ENCODE peak calls at places on chromosomes 6 and 20, in eight cellular contexts. One of them, this sample, is unnamed.

GRCh38 chr6:12401200-12401599 is 111.0 kb downstream of the EDN1 start:
- DNase-seq in endodermal cell: no peak
- DNase-seq in colonic mucosa: no peak
- DNase-seq in fibroblast of lung: no peak
- DNase-seq in thoracic aorta: no peak
- DNase-seq in sigmoid colon: no peak
- DNase-seq in BJ: no peak
- DNase-seq in endothelial cell: no peak
- DNase-seq in this sample: no peak

GRCh38 chr20:21505161-21505809 is 8.6 kb downstream of the NKX2-2 start:
- DNase-seq in BJ: no peak
- DNase-seq in sigmoid colon: no peak
- DNase-seq in thoracic aorta: peak
- DNase-seq in fibroblast of lung: no peak
- DNase-seq in endodermal cell: peak
- DNase-seq in colonic mucosa: peak
- DNase-seq in endothelial cell: peak
- DNase-seq in this sample: no peak

GRCh38 chr6:5645275-5645674 is 361.4 kb downstream of the NRN1 start:
- DNase-seq in BJ: no peak
- DNase-seq in sigmoid colon: no peak
- DNase-seq in thoracic aorta: no peak
- DNase-seq in fibroblast of lung: no peak
- DNase-seq in endothelial cell: no peak
- DNase-seq in endodermal cell: no peak
- DNase-seq in colonic mucosa: no peak
- DNase-seq in this sample: no peak

GRCh38 chr6:119110601-119111548 is 32.4 kb upstream of the FAM184A start:
- DNase-seq in endodermal cell: peak
- DNase-seq in thoracic aorta: no peak
- DNase-seq in BJ: no peak
- DNase-seq in endothelial cell: peak
- DNase-seq in sigmoid colon: no peak
- DNase-seq in colonic mucosa: peak
- DNase-seq in fibroblast of lung: peak
- DNase-seq in this sample: no peak

GRCh38 chr20:62356143-62356947 is 10.8 kb downstream of the LAMA5 start:
- DNase-seq in BJ: no peak
- DNase-seq in thoracic aorta: no peak
- DNase-seq in endodermal cell: peak
- DNase-seq in colonic mucosa: no peak
- DNase-seq in sigmoid colon: peak
- DNase-seq in fibroblast of lung: no peak
- DNase-seq in endothelial cell: no peak
- DNase-seq in this sample: no peak

GRCh38 chr6:16398587-16398986 is 160.2 kb downstream of the GMPR start:
- DNase-seq in BJ: peak
- DNase-seq in colonic mucosa: no peak
- DNase-seq in sigmoid colon: no peak
- DNase-seq in endodermal cell: no peak
- DNase-seq in thoracic aorta: no peak
- DNase-seq in fibroblast of lung: peak
- DNase-seq in endothelial cell: no peak
- DNase-seq in this sample: peak

GRCh38 chr6:13355043-13355945 is 27.0 kb upstream of the TBC1D7 start:
- DNase-seq in thoracic aorta: no peak
- DNase-seq in BJ: peak
- DNase-seq in sigmoid colon: no peak
- DNase-seq in endodermal cell: no peak
- DNase-seq in endothelial cell: no peak
- DNase-seq in fibroblast of lung: peak
- DNase-seq in colonic mucosa: no peak
- DNase-seq in this sample: peak

GRCh38 chr6:51949451-51949850 is 138.0 kb downstream of the PKHD1 start:
- DNase-seq in sigmoid colon: no peak
- DNase-seq in endodermal cell: no peak
- DNase-seq in BJ: no peak
- DNase-seq in thoracic aorta: no peak
- DNase-seq in fibroblast of lung: no peak
- DNase-seq in endothelial cell: no peak
- DNase-seq in colonic mucosa: no peak
- DNase-seq in this sample: no peak

GRCh38 chr20:35006531-35006971 is 50.9 kb downstream of the MYH7B start:
- DNase-seq in thoracic aorta: no peak
- DNase-seq in endothelial cell: no peak
- DNase-seq in BJ: no peak
- DNase-seq in endodermal cell: no peak
- DNase-seq in colonic mucosa: no peak
- DNase-seq in sigmoid colon: peak
- DNase-seq in fibroblast of lung: no peak
- DNase-seq in this sample: no peak

GRCh38 chr6:89264296-89264695 is 47.1 kb upstream of the GABRR1 start:
- DNase-seq in endothelial cell: no peak
- DNase-seq in BJ: no peak
- DNase-seq in sigmoid colon: no peak
- DNase-seq in thoracic aorta: no peak
- DNase-seq in colonic mucosa: no peak
- DNase-seq in fibroblast of lung: no peak
- DNase-seq in endodermal cell: no peak
- DNase-seq in this sample: no peak

GRCh38 chr6:25485820-25486559 is 166.0 kb upstream of the SCGN start:
- DNase-seq in thoracic aorta: no peak
- DNase-seq in colonic mucosa: no peak
- DNase-seq in BJ: no peak
- DNase-seq in endodermal cell: no peak
- DNase-seq in sigmoid colon: peak
- DNase-seq in fibroblast of lung: no peak
- DNase-seq in endothelial cell: no peak
- DNase-seq in this sample: no peak

GRCh38 chr6:53795702-53796450 is 1.1 kb downstream of the LRRC1 start:
- DNase-seq in endodermal cell: peak
- DNase-seq in colonic mucosa: peak
- DNase-seq in endothelial cell: peak
- DNase-seq in thoracic aorta: no peak
- DNase-seq in sigmoid colon: peak
- DNase-seq in fibroblast of lung: peak
- DNase-seq in BJ: no peak
- DNase-seq in this sample: no peak

GRCh38 chr6:51902261-51902764 is 185.1 kb downstream of the PKHD1 start:
- DNase-seq in sigmoid colon: no peak
- DNase-seq in fibroblast of lung: no peak
- DNase-seq in endodermal cell: no peak
- DNase-seq in endothelial cell: no peak
- DNase-seq in thoracic aorta: no peak
- DNase-seq in BJ: no peak
- DNase-seq in colonic mucosa: no peak
- DNase-seq in this sample: no peak

GRCh38 chr20:23318347-23318746 is 32.2 kb upstream of the NXT1 start:
- DNase-seq in colonic mucosa: no peak
- DNase-seq in sigmoid colon: peak
- DNase-seq in fibroblast of lung: no peak
- DNase-seq in endothelial cell: no peak
- DNase-seq in BJ: no peak
- DNase-seq in thoracic aorta: no peak
- DNase-seq in endodermal cell: no peak
- DNase-seq in this sample: no peak

GRCh38 chr6:100171533-100172321 is 177.7 kb upstream of the MCHR2 start:
- DNase-seq in colonic mucosa: no peak
- DNase-seq in BJ: no peak
- DNase-seq in endothelial cell: no peak
- DNase-seq in endodermal cell: no peak
- DNase-seq in fibroblast of lung: peak
- DNase-seq in thoracic aorta: no peak
- DNase-seq in sigmoid colon: no peak
- DNase-seq in this sample: peak

GRCh38 chr6:44122821-44123220 is 4.4 kb downstream of the MRPL14 start:
- DNase-seq in sigmoid colon: no peak
- DNase-seq in endothelial cell: no peak
- DNase-seq in thoracic aorta: no peak
- DNase-seq in BJ: no peak
- DNase-seq in fibroblast of lung: peak
- DNase-seq in colonic mucosa: no peak
- DNase-seq in endodermal cell: no peak
- DNase-seq in this sample: no peak

GRCh38 chr20:1469925-1470571 is 3.4 kb upstream of the NSFL1C start:
- DNase-seq in sigmoid colon: peak
- DNase-seq in endothelial cell: peak
- DNase-seq in BJ: peak
- DNase-seq in thoracic aorta: peak
- DNase-seq in colonic mucosa: peak
- DNase-seq in fibroblast of lung: peak
- DNase-seq in endodermal cell: peak
- DNase-seq in this sample: peak

GRCh38 chr6:89438248-89438647 is 5.3 kb downstream of the ANKRD6 start:
- DNase-seq in thoracic aorta: no peak
- DNase-seq in fibroblast of lung: no peak
- DNase-seq in sigmoid colon: no peak
- DNase-seq in colonic mucosa: no peak
- DNase-seq in endodermal cell: no peak
- DNase-seq in endothelial cell: no peak
- DNase-seq in BJ: no peak
- DNase-seq in this sample: no peak

GRCh38 chr6:44563397-44563796 is 175.9 kb downstream of the CDC5L start:
- DNase-seq in sigmoid colon: no peak
- DNase-seq in BJ: no peak
- DNase-seq in endodermal cell: no peak
- DNase-seq in fibroblast of lung: peak
- DNase-seq in colonic mucosa: no peak
- DNase-seq in thoracic aorta: no peak
- DNase-seq in endothelial cell: no peak
- DNase-seq in this sample: no peak

GRCh38 chr20:1301031-1301529 is 27.9 kb downstream of the SDCBP2 start:
- DNase-seq in colonic mucosa: no peak
- DNase-seq in endothelial cell: no peak
- DNase-seq in sigmoid colon: peak
- DNase-seq in thoracic aorta: no peak
- DNase-seq in fibroblast of lung: peak
- DNase-seq in endodermal cell: peak
- DNase-seq in BJ: no peak
- DNase-seq in this sample: no peak

GRCh38 chr6:6998194-6998569 is 109.6 kb upstream of the RREB1 start:
- DNase-seq in thoracic aorta: no peak
- DNase-seq in endodermal cell: peak
- DNase-seq in colonic mucosa: no peak
- DNase-seq in fibroblast of lung: no peak
- DNase-seq in BJ: no peak
- DNase-seq in sigmoid colon: no peak
- DNase-seq in endothelial cell: no peak
- DNase-seq in this sample: no peak

GRCh38 chr20:35772563-35773058 is 796 bp downstream of the PHF20 start:
- DNase-seq in colonic mucosa: no peak
- DNase-seq in thoracic aorta: no peak
- DNase-seq in BJ: no peak
- DNase-seq in sigmoid colon: no peak
- DNase-seq in endothelial cell: no peak
- DNase-seq in fibroblast of lung: no peak
- DNase-seq in endodermal cell: no peak
- DNase-seq in this sample: no peak

GRCh38 chr6:63066053-63066704 is 145.1 kb upstream of the FKBP1C start:
- DNase-seq in fibroblast of lung: no peak
- DNase-seq in colonic mucosa: no peak
- DNase-seq in thoracic aorta: no peak
- DNase-seq in sigmoid colon: no peak
- DNase-seq in BJ: no peak
- DNase-seq in endothelial cell: no peak
- DNase-seq in endodermal cell: peak
- DNase-seq in this sample: no peak
- TF ChIP-seq CTCF in fibroblast of lung: no peak
- TF ChIP-seq CTCF in colonic mucosa: no peak
- TF ChIP-seq CTCF in thoracic aorta: no peak
- TF ChIP-seq CTCF in sigmoid colon: no peak
- TF ChIP-seq CTCF in BJ: no peak
- TF ChIP-seq CTCF in endothelial cell: no peak
- TF ChIP-seq CTCF in endodermal cell: peak
- TF ChIP-seq CTCF in this sample: no peak

DNA sequence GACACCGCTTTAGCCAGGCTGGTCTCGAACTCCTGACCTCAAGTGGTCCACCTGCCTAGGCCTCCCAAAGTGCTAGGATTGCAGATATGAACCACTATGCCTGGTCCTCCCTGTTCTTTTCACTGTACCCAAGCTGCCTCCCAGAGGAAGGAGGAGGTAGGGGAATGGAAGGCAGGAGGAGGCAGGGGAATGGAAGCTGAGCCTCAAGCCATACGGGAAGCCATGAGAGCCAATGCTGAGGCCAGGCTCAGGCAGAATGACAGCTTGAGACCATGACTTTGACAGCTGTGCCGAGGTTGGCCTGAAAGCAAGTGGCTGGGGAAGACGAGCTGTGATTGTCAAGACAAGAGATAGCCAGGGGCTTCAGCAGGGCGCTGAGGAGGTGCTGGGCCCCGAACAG is 13.6 kb upstream of the ZNF335 start:
- DNase-seq in endodermal cell: peak
- DNase-seq in colonic mucosa: no peak
- DNase-seq in BJ: no peak
- DNase-seq in thoracic aorta: no peak
- DNase-seq in sigmoid colon: peak
- DNase-seq in fibroblast of lung: no peak
- DNase-seq in endothelial cell: no peak
- DNase-seq in this sample: no peak
- TF ChIP-seq CTCF in endodermal cell: no peak
- TF ChIP-seq CTCF in colonic mucosa: no peak
- TF ChIP-seq CTCF in BJ: no peak
- TF ChIP-seq CTCF in thoracic aorta: no peak
- TF ChIP-seq CTCF in sigmoid colon: no peak
- TF ChIP-seq CTCF in fibroblast of lung: no peak
- TF ChIP-seq CTCF in endothelial cell: no peak
- TF ChIP-seq CTCF in this sample: peak

DNA sequence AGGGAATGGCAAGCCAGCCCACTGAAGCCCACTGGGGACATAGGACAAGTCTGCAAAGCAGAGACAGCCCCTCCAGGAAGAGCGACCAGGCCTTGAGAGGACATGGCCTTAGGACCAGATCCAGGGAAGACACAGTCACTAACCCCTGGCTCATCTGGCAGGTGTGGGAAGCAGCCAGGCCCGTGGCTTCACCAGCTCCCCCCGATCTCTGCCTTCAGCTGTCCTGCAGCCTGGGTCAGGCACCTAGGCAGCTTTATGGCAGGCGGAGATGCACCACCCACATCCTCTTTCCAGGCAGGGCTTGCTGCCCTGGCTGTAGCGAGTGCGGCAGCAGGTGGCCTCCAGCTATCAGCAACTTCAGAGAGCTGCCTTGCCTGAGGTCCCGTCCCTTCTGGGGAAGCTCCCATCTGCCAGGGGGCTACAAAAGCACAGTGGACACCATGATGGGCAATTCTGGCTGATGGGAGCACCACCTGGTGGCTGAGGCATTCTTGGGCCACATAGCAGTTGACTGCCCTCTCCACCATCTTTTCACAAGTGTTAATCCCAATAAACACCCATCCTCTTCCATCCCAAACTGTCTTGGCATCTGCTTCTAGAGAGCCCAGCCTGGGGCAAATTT is 85.8 kb downstream of the DZANK1 start:
- DNase-seq in endodermal cell: peak
- DNase-seq in BJ: no peak
- DNase-seq in thoracic aorta: no peak
- DNase-seq in endothelial cell: no peak
- DNase-seq in colonic mucosa: no peak
- DNase-seq in sigmoid colon: no peak
- DNase-seq in fibroblast of lung: no peak
- DNase-seq in this sample: no peak
- TF ChIP-seq CTCF in endodermal cell: peak
- TF ChIP-seq CTCF in BJ: no peak
- TF ChIP-seq CTCF in thoracic aorta: no peak
- TF ChIP-seq CTCF in endothelial cell: no peak
- TF ChIP-seq CTCF in colonic mucosa: no peak
- TF ChIP-seq CTCF in sigmoid colon: no peak
- TF ChIP-seq CTCF in fibroblast of lung: no peak
- TF ChIP-seq CTCF in this sample: no peak

GRCh38 chr20:25139061-25139705 is 56.3 kb upstream of the ENTPD6 start:
- DNase-seq in fibroblast of lung: no peak
- DNase-seq in endothelial cell: no peak
- DNase-seq in BJ: no peak
- DNase-seq in thoracic aorta: no peak
- DNase-seq in sigmoid colon: no peak
- DNase-seq in colonic mucosa: no peak
- DNase-seq in endodermal cell: peak
- DNase-seq in this sample: no peak
- TF ChIP-seq CTCF in fibroblast of lung: no peak
- TF ChIP-seq CTCF in endothelial cell: no peak
- TF ChIP-seq CTCF in BJ: no peak
- TF ChIP-seq CTCF in thoracic aorta: no peak
- TF ChIP-seq CTCF in sigmoid colon: no peak
- TF ChIP-seq CTCF in colonic mucosa: no peak
- TF ChIP-seq CTCF in endodermal cell: peak
- TF ChIP-seq CTCF in this sample: no peak